ENCODE peak calls at places on chromosomes 16 and 17, in seven cellular contexts. K is HCT116, A is H1, L is GM12878, X is K562, E is SK-N-SH, R is HepG2. M is an unnamed sample.

GRCh38 chr16:88295526-88296436 is 87.0 kb upstream of the ZNF469 start:
- DNase-seq in R (no peak), E (peak; percentile 86), L (no peak), X (no peak), A (no peak), K (no peak), M (no peak)

GRCh38 chr16:73996624-73997339 is 299.8 kb upstream of the PSMD7 start:
- DNase-seq in X (no peak), L (no peak), A (no peak), K (no peak), R (peak; percentile 77), E (no peak), M (no peak)

GRCh38 chr17:42310281-42311156 is 22.2 kb downstream of the STAT5A start:
- DNase-seq in L (no peak), R (no peak), K (no peak), A (no peak), X (no peak), E (no peak), M (no peak)

GRCh38 chr17:43701318-43701743 is 39.6 kb upstream of the MEOX1 start:
- DNase-seq in K (no peak), L (peak; percentile 45), X (no peak), A (no peak), E (no peak), R (no peak), M (no peak)

GRCh38 chr16:7867831-7868230 is 535.2 kb downstream of the RBFOX1 start:
- DNase-seq in R (no peak), E (no peak), K (no peak), A (no peak), X (no peak), L (no peak), M (no peak)

GRCh38 chr17:27602721-27603445 is 28.1 kb upstream of the LGALS9 start:
- DNase-seq in K (no peak), A (peak; percentile 93), X (peak; percentile 91), L (no peak), E (peak; percentile 87), R (peak; percentile 42), M (peak; percentile 81)

GRCh38 chr17:83056583-83057396 is 22.6 kb upstream of the METRNL start:
- DNase-seq in E (peak; percentile 23), L (no peak), X (no peak), K (no peak), R (no peak), A (peak; percentile 41), M (no peak)

GRCh38 chr17:29451338-29451737 is 61.2 kb downstream of the TAOK1 start:
- DNase-seq in E (no peak), A (no peak), X (no peak), L (no peak), R (no peak), K (no peak), M (no peak)

GRCh38 chr16:89335803-89336485 is 118.4 kb downstream of the ZNF778 start:
- DNase-seq in R (no peak), X (no peak), L (no peak), E (no peak), K (no peak), A (no peak), M (no peak)

GRCh38 chr16:1980770-1981087 is 540 bp downstream of the NOXO1 start:
- DNase-seq in E (no peak), X (no peak), R (no peak), K (no peak), A (no peak), L (no peak), M (no peak)

GRCh38 chr16:78742501-78743283 is 643.2 kb downstream of the WWOX start:
- DNase-seq in K (no peak), R (no peak), A (no peak), X (peak; percentile 42), E (no peak), L (peak; percentile 83), M (peak; percentile 11)

GRCh38 chr17:78677303-78678219 is 100.4 kb upstream of the DNAH17 start:
- DNase-seq in A (no peak), R (peak; percentile 61), E (no peak), X (no peak), K (no peak), L (no peak), M (no peak)

GRCh38 chr17:81163703-81164413 is 1.4 kb upstream of the PVALEF start:
- DNase-seq in E (no peak), A (no peak), L (no peak), K (no peak), X (no peak), R (no peak), M (no peak)

GRCh38 chr16:57651344-57652333 is 16.5 kb upstream of the ADGRG3 start:
- DNase-seq in X (peak; percentile 56), A (no peak), K (no peak), E (no peak), L (no peak), R (no peak), M (no peak)

GRCh38 chr17:74864866-74865395 is 5.2 kb upstream of the GRIN2C start:
- DNase-seq in R (peak; percentile 56), X (peak; percentile 79), K (peak; percentile 44), L (no peak), A (peak; percentile 95), E (peak; percentile 93), M (peak; percentile 76)

GRCh38 chr17:77180503-77181330 is 39.9 kb downstream of the SEC14L1 start:
- DNase-seq in L (no peak), E (no peak), K (no peak), X (no peak), R (peak; percentile 87), A (no peak), M (no peak)

GRCh38 chr16:57167951-57168350 is 17.9 kb downstream of the PSME3IP1 start:
- DNase-seq in R (peak; percentile 53), L (no peak), X (peak; percentile 49), K (peak; percentile 36), E (peak; percentile 46), A (no peak), M (peak; percentile 64)

GRCh38 chr16:4393243-4393606 is 21.6 kb downstream of the VASN start:
- DNase-seq in K (no peak), L (no peak), A (no peak), E (no peak), R (no peak), X (no peak), M (peak; percentile 55)

GRCh38 chr17:29590979-29591736 is 1.7 kb upstream of the GIT1 start:
- DNase-seq in K (peak; percentile 48), X (peak; percentile 74), L (no peak), R (peak; percentile 58), A (no peak), E (peak; percentile 83), M (no peak)

GRCh38 chr17:29663155-29663554 is 40.4 kb upstream of the CORO6 start:
- DNase-seq in L (no peak), E (no peak), A (no peak), K (no peak), X (peak; percentile 48), R (peak; percentile 67), M (peak; percentile 12)

GRCh38 chr17:59607817-59608403 is 11.8 kb upstream of the CLTC start:
- DNase-seq in L (no peak), K (no peak), A (peak; percentile 75), E (peak; percentile 36), R (peak; percentile 30), X (no peak), M (peak; percentile 18)

GRCh38 chr17:16875662-16876061 is 96.3 kb downstream of the TNFRSF13B start:
- DNase-seq in X (no peak), L (no peak), K (no peak), A (no peak), R (no peak), E (no peak), M (no peak)

GRCh38 chr17:49197346-49197998 is 12.9 kb downstream of the GNGT2 start:
- DNase-seq in A (no peak), R (no peak), L (no peak), K (no peak), E (no peak), X (peak; percentile 9), M (no peak)
- TF ChIP-seq JUND in A (no peak), R (no peak), L (no peak), K (no peak), E (peak; percentile 6), X (no peak), M (no peak)

GRCh38 chr16:19913306-19913717 is 28.7 kb upstream of the GPRC5B start:
- DNase-seq in E (no peak), L (no peak), R (no peak), X (no peak), A (no peak), K (no peak), M (no peak)

GRCh38 chr16:19911204-19911603 is 26.6 kb upstream of the GPRC5B start:
- DNase-seq in X (no peak), R (no peak), L (no peak), A (no peak), K (no peak), E (no peak), M (no peak)

GRCh38 chr16:19909750-19910322 is 25.2 kb upstream of the GPRC5B start:
- DNase-seq in X (no peak), L (no peak), E (no peak), K (no peak), R (no peak), A (no peak), M (no peak)

GRCh38 chr16:19912445-19913305 is 28.0 kb upstream of the GPRC5B start:
- DNase-seq in R (no peak), E (no peak), A (no peak), K (peak; percentile 8), X (no peak), L (no peak), M (no peak)

DNA sequence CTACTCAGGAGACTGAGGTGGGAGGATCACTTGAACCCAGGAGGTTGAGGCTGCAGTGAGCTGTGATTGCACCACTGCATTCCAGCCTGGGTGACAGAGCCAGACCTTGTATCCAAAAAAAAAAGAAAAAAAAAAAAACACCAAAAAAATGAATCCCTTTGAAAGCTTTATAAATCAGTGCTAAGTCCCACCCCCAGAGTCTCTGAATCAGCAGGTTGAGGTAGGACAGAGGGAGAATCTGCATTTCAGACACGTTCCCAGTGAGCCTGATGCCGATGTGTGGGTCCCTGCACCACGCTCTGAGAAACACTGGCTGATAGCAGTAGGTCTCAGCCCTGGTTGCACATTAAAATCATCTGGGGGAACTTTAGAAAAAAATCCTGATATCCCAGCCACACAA is 27.1 kb upstream of the GPRC5B start:
- DNase-seq in A (no peak), X (no peak), K (no peak), R (no peak), E (no peak), L (no peak), M (no peak)
- TF ChIP-seq JUND in A (no peak), X (no peak), K (no peak), R (no peak), E (no peak), L (no peak), M (no peak)

DNA sequence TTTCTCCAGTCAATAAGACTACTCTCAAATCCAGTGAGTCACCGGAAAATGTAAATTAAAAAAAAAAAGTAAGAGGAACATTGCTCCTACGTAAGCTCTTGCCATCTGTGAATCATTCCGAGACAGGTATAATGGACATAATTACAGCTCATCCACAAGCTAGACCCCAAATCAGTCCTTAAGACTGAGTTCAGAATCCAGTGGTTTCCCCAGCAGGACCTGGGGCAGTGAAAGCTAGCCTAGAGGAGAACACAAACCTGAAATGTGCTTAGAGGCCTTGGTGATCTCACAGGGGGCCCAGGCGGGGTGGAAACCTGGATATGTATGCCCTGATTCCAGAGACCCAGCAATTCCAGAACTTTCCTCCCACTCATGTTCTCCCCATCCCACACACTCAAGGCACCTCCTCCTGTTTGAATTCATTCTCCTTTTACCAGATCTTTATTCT is 132.0 kb downstream of the COPRS start:
- DNase-seq in L (no peak), R (no peak), K (no peak), A (peak; percentile 31), E (no peak), X (no peak), M (no peak)
- TF ChIP-seq JUND in L (no peak), R (no peak), K (no peak), A (no peak), E (peak; percentile 52), X (no peak), M (no peak)

GRCh38 chr16:71840052-71840451 is 5.7 kb upstream of the ATXN1L start:
- DNase-seq in E (no peak), K (no peak), L (no peak), R (no peak), X (no peak), A (no peak), M (peak; percentile 33)
- TF ChIP-seq JUND in E (no peak), K (no peak), L (no peak), R (no peak), X (no peak), A (no peak), M (peak; percentile 26)